ENCODE peak calls at places on chromosomes 13 and 19, in six cellular contexts. I, J, R, U, V and X are unnamed samples.

GRCh38 chr19:54209748-54210494 is 9.3 kb downstream of the RPS9 start:
- DNase-seq in I (no peak), J (peak; percentile 80), R (peak; percentile 98), U (no peak), V (no peak), X (no peak)

GRCh38 chr13:26219726-26220125 is 2.4 kb downstream of the RNF6 start:
- DNase-seq in I (no peak), J (no peak), R (no peak), U (no peak), V (no peak), X (no peak)

GRCh38 chr13:106176103-106176502 is 359.4 kb downstream of the EFNB2 start:
- DNase-seq in I (no peak), J (no peak), R (no peak), U (no peak), V (no peak), X (no peak)

GRCh38 chr13:46386996-46387851 is at the start of gene RUBCNL:
- DNase-seq in I (peak; percentile 43), J (no peak), R (no peak), U (no peak), V (peak; percentile 77), X (peak; percentile 60)

GRCh38 chr13:73273737-73274136 is 214.9 kb downstream of the KLF5 start:
- DNase-seq in I (no peak), J (no peak), R (no peak), U (no peak), V (no peak), X (no peak)

GRCh38 chr13:24135674-24136300 is 24.7 kb upstream of the SPATA13 start:
- DNase-seq in I (no peak), J (no peak), R (no peak), U (no peak), V (no peak), X (no peak)

GRCh38 chr13:107993239-107993948 is 221.9 kb downstream of the LIG4 start:
- DNase-seq in I (no peak), J (peak; percentile 23), R (no peak), U (no peak), V (no peak), X (no peak)

GRCh38 chr13:31160857-31161582 is 684 bp downstream of the HSPH1 start:
- DNase-seq in I (no peak), J (peak; percentile 40), R (peak; percentile 31), U (peak; percentile 37), V (peak; percentile 58), X (peak; percentile 23)

GRCh38 chr13:44815507-44816074 is 173.7 kb downstream of the NUFIP1 start:
- DNase-seq in I (no peak), J (no peak), R (peak; percentile 92), U (no peak), V (no peak), X (no peak)

DNA sequence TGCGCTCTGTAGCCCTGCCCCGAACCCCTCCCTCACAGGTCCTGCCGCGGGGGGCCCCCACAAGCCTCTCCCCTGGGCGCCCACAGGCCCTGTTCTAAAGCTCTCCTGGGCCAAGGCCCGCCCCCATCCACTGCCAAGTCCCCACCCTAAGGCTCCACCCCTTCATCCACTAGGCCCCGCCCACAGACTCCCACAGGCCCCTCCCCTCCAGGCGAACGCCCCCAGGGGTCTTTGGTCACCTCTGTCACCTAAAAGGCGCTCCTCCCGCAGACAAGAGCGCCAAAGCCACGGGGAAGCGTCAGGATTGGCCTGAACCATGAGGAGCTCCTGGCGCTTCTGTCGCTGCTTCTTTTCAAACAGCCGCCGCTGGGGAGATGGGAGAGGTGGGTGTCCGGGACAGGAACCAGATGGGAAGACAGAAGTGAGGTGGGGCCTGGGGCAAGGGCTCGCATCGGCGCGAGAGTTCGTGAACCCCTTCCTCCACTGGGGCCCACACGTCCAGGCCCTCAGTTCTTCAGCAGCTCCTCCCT is 2.3 kb downstream of the TULP2 start:
- DNase-seq in I (no peak), J (peak; percentile 84), R (no peak), U (no peak), V (peak; percentile 96), X (peak; percentile 82)
- TF ChIP-seq TAF1 in I (no peak), J (no peak), R (no peak), U (no peak), V (peak; percentile 42), X (no peak)

DNA sequence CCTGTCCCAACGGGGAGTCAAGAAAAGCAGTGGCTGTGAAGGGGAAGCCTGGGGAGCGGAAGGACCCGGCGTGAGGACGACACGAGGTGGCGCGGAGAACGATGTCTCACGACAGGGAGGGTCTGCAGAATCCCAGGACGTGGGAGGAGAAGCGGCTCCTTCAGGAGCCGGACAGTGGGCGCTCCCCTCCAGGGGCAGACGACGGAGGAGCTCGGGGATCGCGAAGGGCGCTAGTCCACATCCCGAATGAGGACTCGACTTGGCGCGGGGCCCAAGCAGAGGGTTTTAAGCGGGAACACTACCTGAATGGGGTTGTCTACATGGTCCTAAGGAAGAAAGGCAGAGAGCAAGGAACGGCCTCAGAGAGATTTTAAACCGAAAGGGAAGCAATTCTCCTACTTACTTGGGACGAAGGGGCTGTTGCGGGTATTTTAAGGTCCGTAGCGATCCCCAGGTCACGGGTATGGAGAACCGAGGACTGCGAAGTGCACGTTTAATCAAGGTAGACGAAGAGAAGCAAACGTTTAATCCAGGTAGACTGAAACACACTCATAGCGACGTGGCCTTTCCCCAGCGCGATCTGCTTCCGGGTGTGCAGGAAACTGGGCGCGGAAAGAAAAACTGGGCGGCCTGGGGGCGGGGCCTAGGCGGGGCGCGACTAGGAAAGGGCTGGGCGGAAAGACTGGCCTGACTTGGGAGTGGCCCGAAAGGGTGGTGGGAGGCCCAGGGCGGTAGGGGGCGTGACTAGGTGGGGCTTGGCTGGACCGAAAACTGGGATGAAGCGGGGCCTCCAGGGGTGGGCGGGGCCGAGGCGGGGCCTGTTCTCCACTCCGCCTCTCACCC is at the start of gene ZNF841:
- DNase-seq in I (peak; percentile 71), J (peak; percentile 96), R (peak; percentile 87), U (peak; percentile 60), V (peak; percentile 99), X (peak; percentile 19)
- TF ChIP-seq POLR2A in I (peak; percentile 78), J (peak; percentile 89), R (peak; percentile 88), U (peak; percentile 87), V (peak; percentile 77), X (no peak)

GRCh38 chr19:16573296-16573695 is 1.1 kb upstream of the SLC35E1 start:
- DNase-seq in I (no peak), J (no peak), R (no peak), U (no peak), V (no peak), X (no peak)

GRCh38 chr19:16572332-16573211 is at the start of gene SLC35E1:
- DNase-seq in I (peak; percentile 100), J (peak; percentile 99), R (peak; percentile 96), U (peak; percentile 86), V (peak; percentile 93), X (peak; percentile 100)

GRCh38 chr19:16569609-16570320 is 2.5 kb downstream of the SLC35E1 start:
- DNase-seq in I (no peak), J (no peak), R (no peak), U (no peak), V (no peak), X (no peak)

GRCh38 chr19:16571689-16572331 is 405 bp downstream of the SLC35E1 start:
- DNase-seq in I (peak; percentile 58), J (no peak), R (no peak), U (no peak), V (peak; percentile 58), X (no peak)

DNA sequence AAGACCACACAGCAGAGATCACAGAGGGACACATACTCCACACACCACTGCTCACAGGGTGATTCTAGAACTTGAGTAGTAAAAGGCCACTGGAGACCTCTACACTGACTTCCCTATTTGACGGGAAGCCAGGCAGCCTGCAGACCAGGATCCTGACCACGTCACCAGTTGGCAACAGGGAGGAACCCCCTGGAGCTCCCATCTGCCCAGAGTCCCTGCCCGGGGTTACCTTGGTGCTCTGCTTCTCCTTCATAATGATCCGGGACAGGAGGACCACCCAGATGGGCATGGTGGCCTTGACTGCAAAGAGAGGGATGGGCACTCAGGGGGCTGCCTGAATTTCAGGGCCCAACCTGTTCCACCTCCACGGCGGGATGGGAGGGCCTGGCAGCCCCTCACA is 932 bp downstream of the SLC35E1 start:
- DNase-seq in I (no peak), J (no peak), R (peak; percentile 10), U (no peak), V (no peak), X (no peak)
- TF ChIP-seq TAF1 in I (no peak), J (no peak), R (no peak), U (no peak), V (no peak), X (no peak)

GRCh38 chr19:45469835-45470146 is 2.0 kb downstream of the FOSB start:
- DNase-seq in I (peak; percentile 82), J (peak; percentile 95), R (peak; percentile 85), U (no peak), V (no peak), X (peak; percentile 85)
- TF ChIP-seq POLR2A in I (no peak), J (peak; percentile 48), R (peak; percentile 53), U (peak; percentile 79), V (no peak), X (no peak)

DNA sequence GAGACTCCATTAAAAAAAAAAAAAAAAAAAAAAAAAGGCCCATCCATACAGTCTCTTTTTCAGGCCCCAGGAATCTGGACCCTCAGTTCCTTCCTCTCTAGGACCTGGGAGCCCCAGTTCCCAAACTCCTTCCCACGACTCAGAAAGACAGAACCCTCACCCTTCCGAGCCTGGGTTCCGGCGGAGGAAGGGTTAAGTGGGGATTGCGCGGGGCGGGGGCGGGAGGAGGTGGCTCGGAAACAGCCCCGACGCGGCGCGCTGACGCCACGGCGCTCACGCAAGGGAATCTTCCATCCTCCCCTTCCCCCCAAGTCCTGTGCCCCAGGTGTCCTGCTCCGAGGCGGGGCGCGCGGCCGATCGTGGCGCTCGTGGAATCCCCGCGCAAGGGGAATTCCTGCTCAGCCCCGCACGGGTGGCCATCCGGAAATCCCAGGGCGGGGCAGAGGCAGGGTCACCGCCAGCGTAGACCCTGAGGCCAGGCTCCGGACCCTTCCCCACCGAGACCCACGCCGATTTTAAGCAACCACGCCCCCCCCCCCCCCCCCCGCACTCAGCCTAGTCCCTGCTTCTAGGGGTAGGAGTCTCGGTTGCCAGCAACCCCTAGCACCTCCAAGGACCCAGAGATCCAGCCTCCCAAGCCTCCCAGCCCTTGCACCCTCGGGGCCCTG is 659 bp downstream of the NFKBID start:
- DNase-seq in I (peak; percentile 93), J (peak; percentile 90), R (peak; percentile 47), U (peak; percentile 78), V (peak; percentile 78), X (peak; percentile 93)
- TF ChIP-seq TAF1 in I (no peak), J (no peak), R (no peak), U (no peak), V (peak; percentile 26), X (no peak)

GRCh38 chr19:458091-459042 is 2.5 kb downstream of the SHC2 start:
- DNase-seq in I (no peak), J (no peak), R (no peak), U (no peak), V (no peak), X (no peak)

GRCh38 chr19:459724-460511 is 915 bp downstream of the SHC2 start:
- DNase-seq in I (no peak), J (peak; percentile 91), R (peak; percentile 59), U (no peak), V (peak; percentile 85), X (no peak)

GRCh38 chr19:461664-462551 is 1.1 kb upstream of the SHC2 start:
- DNase-seq in I (no peak), J (peak; percentile 79), R (peak; percentile 66), U (no peak), V (peak; percentile 77), X (no peak)

GRCh38 chr19:463483-464130 is 2.8 kb upstream of the SHC2 start:
- DNase-seq in I (no peak), J (no peak), R (no peak), U (no peak), V (no peak), X (no peak)

GRCh38 chr19:460877-461609 is at the start of gene SHC2:
- DNase-seq in I (no peak), J (peak; percentile 42), R (no peak), U (no peak), V (no peak), X (no peak)
- TF ChIP-seq POLR2A in I (no peak), J (no peak), R (no peak), U (no peak), V (no peak), X (no peak)